ENCODE peak calls at places on chromosomes 7 and 10, in four cellular contexts. One of them, this sample, is unnamed.

GRCh38 chr7:107809179-107809578 is 6.2 kb upstream of the SLC26A3 start:
- DNase-seq in thyroid gland: no peak
- DNase-seq in ovary: no peak
- DNase-seq in transverse colon: no peak
- DNase-seq in this sample: no peak

GRCh38 chr10:67438605-67439258 is 257.3 kb downstream of the CTNNA3 start:
- DNase-seq in ovary: no peak
- DNase-seq in thyroid gland: no peak
- DNase-seq in transverse colon: no peak
- DNase-seq in this sample: no peak

GRCh38 chr10:17687117-17687831 is 43.3 kb downstream of the STAM start:
- DNase-seq in thyroid gland: no peak
- DNase-seq in transverse colon: no peak
- DNase-seq in ovary: no peak
- DNase-seq in this sample: no peak

GRCh38 chr7:130758429-130759056 is 24.5 kb upstream of the KLF14 start:
- DNase-seq in thyroid gland: no peak
- DNase-seq in ovary: no peak
- DNase-seq in transverse colon: no peak
- DNase-seq in this sample: no peak

GRCh38 chr10:131972474-131973071 is 9.2 kb downstream of the BNIP3 start:
- DNase-seq in transverse colon: peak; percentile 39
- DNase-seq in ovary: peak; percentile 65
- DNase-seq in thyroid gland: peak; percentile 89
- DNase-seq in this sample: no peak

GRCh38 chr7:5226921-5227785 is 37.1 kb downstream of the WIPI2 start:
- DNase-seq in transverse colon: no peak
- DNase-seq in thyroid gland: no peak
- DNase-seq in ovary: peak; percentile 17
- DNase-seq in this sample: no peak

GRCh38 chr10:124105045-124105444 is 11.6 kb upstream of the CHST15 start:
- DNase-seq in thyroid gland: no peak
- DNase-seq in transverse colon: no peak
- DNase-seq in ovary: peak; percentile 23
- DNase-seq in this sample: no peak

GRCh38 chr7:106425017-106425719 is 140.4 kb upstream of the NAMPT start:
- DNase-seq in thyroid gland: peak; percentile 76
- DNase-seq in ovary: peak; percentile 56
- DNase-seq in transverse colon: peak; percentile 69
- DNase-seq in this sample: peak; percentile 17

GRCh38 chr7:134605978-134606923 is 40.4 kb upstream of the BPGM start:
- DNase-seq in transverse colon: peak; percentile 61
- DNase-seq in ovary: peak; percentile 69
- DNase-seq in thyroid gland: peak; percentile 64
- DNase-seq in this sample: no peak

GRCh38 chr10:128457136-128457535 is 330.9 kb upstream of the MKI67 start:
- DNase-seq in ovary: no peak
- DNase-seq in thyroid gland: no peak
- DNase-seq in transverse colon: no peak
- DNase-seq in this sample: no peak

GRCh38 chr7:51024867-51025266 is 242.2 kb upstream of the GRB10 start:
- DNase-seq in ovary: no peak
- DNase-seq in thyroid gland: no peak
- DNase-seq in transverse colon: no peak
- DNase-seq in this sample: no peak

GRCh38 chr10:133230387-133231195 is 574 bp downstream of the UTF1 start:
- DNase-seq in transverse colon: peak; percentile 25
- DNase-seq in ovary: no peak
- DNase-seq in thyroid gland: peak; percentile 35
- DNase-seq in this sample: no peak

GRCh38 chr7:140200102-140200989 is 23.6 kb upstream of the KDM7A start:
- DNase-seq in transverse colon: peak; percentile 57
- DNase-seq in thyroid gland: no peak
- DNase-seq in ovary: no peak
- DNase-seq in this sample: no peak

GRCh38 chr10:8073696-8074416 is 19.4 kb downstream of the GATA3 start:
- DNase-seq in thyroid gland: no peak
- DNase-seq in ovary: no peak
- DNase-seq in transverse colon: no peak
- DNase-seq in this sample: no peak

GRCh38 chr7:41573881-41574280 is 129.0 kb downstream of the INHBA start:
- DNase-seq in ovary: no peak
- DNase-seq in transverse colon: no peak
- DNase-seq in thyroid gland: no peak
- DNase-seq in this sample: no peak

GRCh38 chr7:143000648-143001047 is 26.3 kb downstream of the OR9A2 start:
- DNase-seq in transverse colon: no peak
- DNase-seq in ovary: no peak
- DNase-seq in thyroid gland: no peak
- DNase-seq in this sample: no peak

GRCh38 chr7:143005632-143006260 is 21.2 kb downstream of the OR9A2 start:
- DNase-seq in thyroid gland: no peak
- DNase-seq in transverse colon: no peak
- DNase-seq in ovary: no peak
- DNase-seq in this sample: no peak

GRCh38 chr7:143002856-143003255 is 24.1 kb downstream of the OR9A2 start:
- DNase-seq in ovary: no peak
- DNase-seq in transverse colon: peak; percentile 42
- DNase-seq in thyroid gland: peak; percentile 81
- DNase-seq in this sample: no peak

GRCh38 chr7:143002106-143002505 is 24.8 kb downstream of the OR9A2 start:
- DNase-seq in thyroid gland: no peak
- DNase-seq in transverse colon: no peak
- DNase-seq in ovary: no peak
- DNase-seq in this sample: no peak

DNA sequence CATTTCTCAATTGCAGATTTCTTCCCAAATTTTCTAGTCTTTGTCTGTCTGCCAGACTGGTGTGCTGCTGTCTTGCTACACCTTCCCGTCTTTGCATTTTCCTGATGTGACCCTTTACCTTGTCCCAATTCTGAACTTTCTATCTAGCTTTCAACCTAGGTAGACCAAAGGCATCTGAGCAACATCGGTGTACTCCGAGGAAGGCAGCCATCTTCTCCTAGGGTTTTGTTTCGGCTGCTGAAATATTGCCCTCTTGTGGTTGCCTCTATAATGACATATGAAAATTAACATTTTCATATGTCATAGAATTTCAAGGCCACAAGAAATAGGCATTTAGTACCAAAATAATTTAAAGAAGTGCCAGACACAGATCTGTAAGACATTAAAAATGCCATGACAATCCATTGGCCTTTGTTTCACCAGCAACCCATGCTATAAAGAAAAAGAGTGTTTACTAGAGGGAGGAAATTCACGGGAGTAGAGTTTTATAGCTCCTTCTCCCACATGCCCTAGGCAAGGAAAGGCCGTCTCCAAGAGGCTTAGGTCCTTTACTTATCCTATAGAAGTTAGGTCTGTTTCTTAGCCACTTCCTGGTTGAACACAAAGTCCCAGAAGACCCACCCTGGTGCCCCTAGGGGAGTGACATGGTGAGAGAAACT is 23.4 kb downstream of the OR9A2 start:
- DNase-seq in transverse colon: no peak
- DNase-seq in thyroid gland: no peak
- DNase-seq in ovary: no peak
- DNase-seq in this sample: no peak
- TF ChIP-seq CTCF in transverse colon: peak; percentile 75
- TF ChIP-seq CTCF in thyroid gland: peak; percentile 78
- TF ChIP-seq CTCF in ovary: no peak
- TF ChIP-seq CTCF in this sample: peak; percentile 80

GRCh38 chr10:115539142-115539762 is 446.1 kb downstream of the ATRNL1 start:
- DNase-seq in ovary: no peak
- DNase-seq in thyroid gland: no peak
- DNase-seq in transverse colon: no peak
- DNase-seq in this sample: no peak
- H3K9me3 ChIP-seq in ovary: no peaks in the 10 kb centered on the region
- H3K9me3 ChIP-seq in thyroid gland: no peaks in the 10 kb centered on the region
- H3K9me3 ChIP-seq in transverse colon: no peaks in the 10 kb centered on the region
- H3K9me3 ChIP-seq in this sample: no peaks in the 10 kb centered on the region

DNA sequence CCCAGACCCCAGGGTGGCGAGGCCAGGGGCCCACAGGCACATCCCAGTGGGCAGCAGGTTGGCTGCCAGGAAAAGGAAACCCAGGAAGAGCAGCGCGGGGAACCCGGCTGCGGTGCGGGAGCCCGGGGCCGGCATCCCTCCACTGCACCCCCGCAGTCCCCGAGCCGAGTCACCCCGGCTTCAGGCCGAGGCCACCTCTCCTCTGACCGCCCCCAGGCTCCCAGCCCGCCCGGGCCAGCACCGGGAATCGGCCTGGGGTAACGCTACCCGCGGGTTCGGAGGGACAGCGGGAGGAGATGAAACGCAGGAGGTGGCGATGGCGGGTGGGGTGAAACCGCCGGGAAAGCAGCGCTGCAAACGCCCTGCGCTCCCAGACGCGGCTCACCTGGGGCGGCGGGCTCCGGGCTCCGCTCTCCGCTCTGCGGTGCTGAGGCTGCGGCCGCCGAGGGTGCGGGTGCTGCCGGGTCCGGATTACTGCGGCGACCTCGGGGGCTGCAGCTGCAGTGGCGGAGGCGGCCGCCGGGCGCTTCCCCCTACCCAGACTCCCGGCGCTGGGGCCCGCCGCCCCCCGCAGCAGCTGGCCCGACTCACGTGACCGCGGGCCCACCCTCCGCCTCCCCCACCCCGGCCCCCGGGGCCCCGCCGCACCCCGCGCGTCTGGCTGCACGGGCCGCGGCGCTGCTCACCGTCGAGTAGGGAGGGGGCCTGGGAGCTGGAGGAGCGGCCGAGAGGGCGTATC is at the start of gene SCRN1:
- DNase-seq in ovary: peak; percentile 73
- DNase-seq in transverse colon: peak; percentile 45
- DNase-seq in thyroid gland: peak; percentile 54
- DNase-seq in this sample: no peak
- TF ChIP-seq POLR2A in ovary: no peak
- TF ChIP-seq POLR2A in transverse colon: peak; percentile 15
- TF ChIP-seq POLR2A in thyroid gland: peak; percentile 57
- TF ChIP-seq POLR2A in this sample: peak; percentile 63

GRCh38 chr10:52539463-52539862 is 225.4 kb downstream of the DKK1 start:
- DNase-seq in thyroid gland: no peak
- DNase-seq in ovary: no peak
- DNase-seq in transverse colon: no peak
- DNase-seq in this sample: no peak
- TF ChIP-seq CTCF in thyroid gland: no peak
- TF ChIP-seq CTCF in ovary: no peak
- TF ChIP-seq CTCF in transverse colon: no peak
- TF ChIP-seq CTCF in this sample: no peak

GRCh38 chr7:2785071-2785500 is 59.0 kb downstream of the GNA12 start:
- DNase-seq in transverse colon: no peak
- DNase-seq in ovary: no peak
- DNase-seq in thyroid gland: no peak
- DNase-seq in this sample: no peak

GRCh38 chr7:2791390-2791789 is 52.7 kb downstream of the GNA12 start:
- DNase-seq in thyroid gland: no peak
- DNase-seq in ovary: no peak
- DNase-seq in transverse colon: no peak
- DNase-seq in this sample: no peak

GRCh38 chr7:2787251-2787968 is 56.7 kb downstream of the GNA12 start:
- DNase-seq in ovary: no peak
- DNase-seq in transverse colon: no peak
- DNase-seq in thyroid gland: no peak
- DNase-seq in this sample: no peak

GRCh38 chr7:2782565-2782964 is 61.5 kb downstream of the GNA12 start:
- DNase-seq in transverse colon: no peak
- DNase-seq in thyroid gland: no peak
- DNase-seq in ovary: no peak
- DNase-seq in this sample: no peak

GRCh38 chr7:2786607-2787116 is 57.4 kb downstream of the GNA12 start:
- DNase-seq in thyroid gland: no peak
- DNase-seq in ovary: no peak
- DNase-seq in transverse colon: no peak
- DNase-seq in this sample: no peak
- H3K9me3 ChIP-seq in thyroid gland: no peaks in the 10 kb centered on the region
- H3K9me3 ChIP-seq in ovary: no peaks in the 10 kb centered on the region
- H3K9me3 ChIP-seq in transverse colon: no peaks in the 10 kb centered on the region
- H3K9me3 ChIP-seq in this sample: no peaks in the 10 kb centered on the region

GRCh38 chr10:511101-511848 is 178.2 kb downstream of the DIP2C start:
- DNase-seq in ovary: peak; percentile 95
- DNase-seq in transverse colon: peak; percentile 92
- DNase-seq in thyroid gland: peak; percentile 98
- DNase-seq in this sample: peak; percentile 35
- TF ChIP-seq POLR2A in ovary: no peak
- TF ChIP-seq POLR2A in transverse colon: no peak
- TF ChIP-seq POLR2A in thyroid gland: no peak
- TF ChIP-seq POLR2A in this sample: no peak

GRCh38 chr10:80855348-80855971 is 317.8 kb downstream of the SH2D4B start:
- DNase-seq in thyroid gland: no peak
- DNase-seq in transverse colon: no peak
- DNase-seq in ovary: no peak
- DNase-seq in this sample: no peak
- TF ChIP-seq CTCF in thyroid gland: no peak
- TF ChIP-seq CTCF in transverse colon: no peak
- TF ChIP-seq CTCF in ovary: no peak
- TF ChIP-seq CTCF in this sample: peak; percentile 41

GRCh38 chr7:157596471-157596870 is 259.7 kb downstream of the DNAJB6 start:
- DNase-seq in thyroid gland: no peak
- DNase-seq in ovary: peak; percentile 3
- DNase-seq in transverse colon: no peak
- DNase-seq in this sample: no peak

GRCh38 chr7:157595086-157595855 is 258.5 kb downstream of the DNAJB6 start:
- DNase-seq in transverse colon: no peak
- DNase-seq in ovary: peak; percentile 2
- DNase-seq in thyroid gland: no peak
- DNase-seq in this sample: no peak

GRCh38 chr7:157597562-157597961 is 260.8 kb downstream of the DNAJB6 start:
- DNase-seq in ovary: no peak
- DNase-seq in thyroid gland: no peak
- DNase-seq in transverse colon: no peak
- DNase-seq in this sample: no peak

GRCh38 chr7:157594306-157594705 is 257.5 kb downstream of the DNAJB6 start:
- DNase-seq in thyroid gland: no peak
- DNase-seq in transverse colon: no peak
- DNase-seq in ovary: peak; percentile 5
- DNase-seq in this sample: no peak

GRCh38 chr7:157596026-157596425 is 259.2 kb downstream of the DNAJB6 start:
- DNase-seq in transverse colon: no peak
- DNase-seq in ovary: no peak
- DNase-seq in thyroid gland: no peak
- DNase-seq in this sample: no peak
- H3K9me3 ChIP-seq in transverse colon: no peaks in the 10 kb centered on the region
- H3K9me3 ChIP-seq in ovary: no peaks in the 10 kb centered on the region
- H3K9me3 ChIP-seq in thyroid gland: no peaks in the 10 kb centered on the region
- H3K9me3 ChIP-seq in this sample: no peaks in the 10 kb centered on the region

GRCh38 chr7:151876899-151877777 is at the start of gene PRKAG2:
- DNase-seq in transverse colon: peak; percentile 75
- DNase-seq in thyroid gland: peak; percentile 75
- DNase-seq in ovary: peak; percentile 77
- DNase-seq in this sample: peak; percentile 54
- TF ChIP-seq POLR2A in transverse colon: peak; percentile 22
- TF ChIP-seq POLR2A in thyroid gland: peak; percentile 61
- TF ChIP-seq POLR2A in ovary: peak; percentile 26
- TF ChIP-seq POLR2A in this sample: peak; percentile 63

GRCh38 chr7:101702362-101702850 is 73.3 kb upstream of the MYL10 start:
- DNase-seq in transverse colon: peak; percentile 87
- DNase-seq in ovary: no peak
- DNase-seq in thyroid gland: no peak
- DNase-seq in this sample: no peak
- TF ChIP-seq CTCF in transverse colon: peak; percentile 27
- TF ChIP-seq CTCF in ovary: no peak
- TF ChIP-seq CTCF in thyroid gland: no peak
- TF ChIP-seq CTCF in this sample: no peak